ENCODE peak calls at places on chromosomes 2 and 18, in six cellular contexts. I, C, S, F, P and E are unnamed samples.

GRCh38 chr2:54015809-54016703 is 45.3 kb upstream of the PSME4 start:
- DNase-seq in I (peak; percentile 81), C (peak; percentile 73), S (no peak), F (no peak), P (no peak), E (no peak)

GRCh38 chr2:121175326-121175725 is 109.7 kb downstream of the TFCP2L1 start:
- DNase-seq in I (no peak), C (no peak), S (no peak), F (no peak), P (no peak), E (no peak)

GRCh38 chr18:39647627-39648502 is 2082.3 kb upstream of the CELF4 start:
- DNase-seq in I (peak; percentile 79), C (peak; percentile 83), S (peak; percentile 96), F (no peak), P (no peak), E (peak; percentile 68)

GRCh38 chr18:21930177-21930576 is 189.6 kb downstream of the MIB1 start:
- DNase-seq in I (no peak), C (no peak), S (no peak), F (no peak), P (no peak), E (no peak)

GRCh38 chr2:238228700-238229099 is 11.1 kb downstream of the HES6 start:
- DNase-seq in I (peak; percentile 77), C (no peak), S (no peak), F (no peak), P (no peak), E (no peak)

GRCh38 chr18:76859474-76860339 is 37.4 kb downstream of the ZNF236 start:
- DNase-seq in I (no peak), C (no peak), S (no peak), F (no peak), P (peak; percentile 57), E (no peak)

GRCh38 chr2:3644246-3644525 is 13.8 kb upstream of the ALLC start:
- DNase-seq in I (no peak), C (no peak), S (no peak), F (no peak), P (no peak), E (no peak)

GRCh38 chr18:28108801-28109200 is 68.1 kb downstream of the CDH2 start:
- DNase-seq in I (peak; percentile 33), C (no peak), S (peak; percentile 70), F (no peak), P (no peak), E (peak; percentile 35)

GRCh38 chr2:45755585-45756330 is 104.3 kb downstream of the PRKCE start:
- DNase-seq in I (peak; percentile 57), C (peak; percentile 97), S (peak; percentile 74), F (no peak), P (no peak), E (peak; percentile 96)

GRCh38 chr2:159501743-159502142 is 114.6 kb downstream of the BAZ2B start:
- DNase-seq in I (no peak), C (no peak), S (no peak), F (no peak), P (no peak), E (no peak)

GRCh38 chr2:51697095-51697494 is 665.2 kb upstream of the NRXN1 start:
- DNase-seq in I (no peak), C (no peak), S (no peak), F (no peak), P (no peak), E (no peak)

GRCh38 chr2:53969285-53970094 is 1.3 kb downstream of the PSME4 start:
- DNase-seq in I (peak; percentile 45), C (peak; percentile 65), S (peak; percentile 84), F (no peak), P (peak; percentile 21), E (peak; percentile 54)

GRCh38 chr2:195319112-195319460 is 337.9 kb upstream of the SLC39A10 start:
- DNase-seq in I (peak; percentile 58), C (peak; percentile 56), S (peak; percentile 75), F (no peak), P (no peak), E (peak; percentile 16)

GRCh38 chr2:240240781-240241180 is 100.3 kb upstream of the OTOS start:
- DNase-seq in I (no peak), C (no peak), S (no peak), F (no peak), P (no peak), E (no peak)

GRCh38 chr18:902179-902718 is 2.4 kb upstream of the ADCYAP1 start:
- DNase-seq in I (peak; percentile 69), C (no peak), S (peak; percentile 44), F (no peak), P (no peak), E (peak; percentile 47)

GRCh38 chr2:47091118-47091517 is 64.0 kb downstream of the STPG4 start:
- DNase-seq in I (peak; percentile 83), C (peak; percentile 40), S (no peak), F (no peak), P (no peak), E (peak; percentile 58)

GRCh38 chr2:234679151-234679765 is 182.4 kb upstream of the ARL4C start:
- DNase-seq in I (no peak), C (no peak), S (no peak), F (no peak), P (no peak), E (no peak)

GRCh38 chr2:212237350-212238095 is 301.1 kb downstream of the ERBB4 start:
- DNase-seq in I (no peak), C (no peak), S (no peak), F (no peak), P (no peak), E (no peak)

GRCh38 chr2:10224734-10225133 is 78.0 kb upstream of the HPCAL1 start:
- DNase-seq in I (no peak), C (no peak), S (no peak), F (no peak), P (no peak), E (no peak)

GRCh38 chr2:43224571-43225092 is 1.8 kb downstream of the ZFP36L2 start:
- DNase-seq in I (peak; percentile 52), C (no peak), S (no peak), F (no peak), P (peak; percentile 73), E (no peak)

GRCh38 chr2:240596491-240596931 is 10.0 kb downstream of the CAPN10 start:
- DNase-seq in I (no peak), C (no peak), S (no peak), F (peak; percentile 16), P (no peak), E (no peak)

GRCh38 chr2:96767135-96767871 is 6.6 kb downstream of the CNNM4 start:
- DNase-seq in I (no peak), C (no peak), S (no peak), F (peak; percentile 64), P (no peak), E (no peak)

GRCh38 chr2:47313141-47313691 is 89.7 kb upstream of the MSH2 start:
- DNase-seq in I (no peak), C (no peak), S (peak; percentile 32), F (peak; percentile 73), P (no peak), E (peak; percentile 86)

GRCh38 chr18:43279015-43279758 is 1.9 kb upstream of the SYT4 start:
- DNase-seq in I (no peak), C (no peak), S (peak; percentile 5), F (no peak), P (no peak), E (no peak)

GRCh38 chr2:131011481-131011880 is 81.8 kb downstream of the FAM168B start:
- DNase-seq in I (no peak), C (no peak), S (no peak), F (no peak), P (no peak), E (no peak)

GRCh38 chr18:54899500-54899899 is 59.8 kb downstream of the CCDC68 start:
- DNase-seq in I (no peak), C (no peak), S (no peak), F (no peak), P (no peak), E (no peak)

GRCh38 chr2:218857371-218858137 is 2.1 kb upstream of the WNT6 start:
- DNase-seq in I (no peak), C (no peak), S (peak; percentile 34), F (no peak), P (no peak), E (peak; percentile 50)